ENCODE peak calls at places on chromosomes 11 and 22, in four cellular contexts. One of them, this sample, is unnamed.
A peak's percentile ranks its signal among the peaks of the same experiment; 100 is the strongest.

GRCh38 chr22:26857169-26857568 is 199.8 kb downstream of the MIAT start:
- DNase-seq in H1: peak; percentile 43
- DNase-seq in neuronal stem cell: no peak
- DNase-seq in IMR-90: no peak
- DNase-seq in this sample: no peak

GRCh38 chr11:124510279-124510678 is 33.2 kb downstream of the OR8B12 start:
- DNase-seq in neuronal stem cell: no peak
- DNase-seq in H1: no peak
- DNase-seq in IMR-90: no peak
- DNase-seq in this sample: no peak

GRCh38 chr11:105000797-105001196 is 22.2 kb downstream of the CASP5 start:
- DNase-seq in H1: peak; percentile 76
- DNase-seq in IMR-90: no peak
- DNase-seq in neuronal stem cell: no peak
- DNase-seq in this sample: peak; percentile 66

GRCh38 chr11:132228756-132229325 is 858.4 kb downstream of the NTM start:
- DNase-seq in IMR-90: peak; percentile 43
- DNase-seq in H1: no peak
- DNase-seq in neuronal stem cell: no peak
- DNase-seq in this sample: no peak

GRCh38 chr11:70173018-70173417 is 30.1 kb upstream of the FADD start:
- DNase-seq in H1: no peak
- DNase-seq in neuronal stem cell: no peak
- DNase-seq in IMR-90: peak; percentile 18
- DNase-seq in this sample: no peak

GRCh38 chr22:32911526-32911925 is 110.0 kb downstream of the TIMP3 start:
- DNase-seq in IMR-90: no peak
- DNase-seq in H1: no peak
- DNase-seq in neuronal stem cell: no peak
- DNase-seq in this sample: no peak

GRCh38 chr11:72573380-72573949 is 100.8 kb downstream of the PDE2A start:
- DNase-seq in IMR-90: peak; percentile 11
- DNase-seq in neuronal stem cell: peak; percentile 56
- DNase-seq in H1: peak; percentile 85
- DNase-seq in this sample: peak; percentile 80

GRCh38 chr11:27390959-27391326 is 27.9 kb upstream of the CCDC34 start:
- DNase-seq in IMR-90: peak; percentile 83
- DNase-seq in H1: no peak
- DNase-seq in neuronal stem cell: no peak
- DNase-seq in this sample: no peak

GRCh38 chr11:33912405-33913361 is 20.8 kb upstream of the LMO2 start:
- DNase-seq in IMR-90: peak; percentile 90
- DNase-seq in neuronal stem cell: peak; percentile 47
- DNase-seq in H1: no peak
- DNase-seq in this sample: no peak

GRCh38 chr11:69497221-69497787 is 15.8 kb downstream of the LINC01488 start:
- DNase-seq in H1: no peak
- DNase-seq in neuronal stem cell: peak; percentile 81
- DNase-seq in IMR-90: peak; percentile 95
- DNase-seq in this sample: no peak

GRCh38 chr22:40345271-40345670 is 1.0 kb upstream of the ADSL start:
- DNase-seq in neuronal stem cell: no peak
- DNase-seq in IMR-90: peak; percentile 41
- DNase-seq in H1: no peak
- DNase-seq in this sample: no peak

GRCh38 chr11:120231963-120232362 is 8.0 kb upstream of the POU2F3 start:
- DNase-seq in H1: no peak
- DNase-seq in neuronal stem cell: no peak
- DNase-seq in IMR-90: no peak
- DNase-seq in this sample: no peak

GRCh38 chr22:37690407-37690806 is 4.3 kb downstream of the NOL12 start:
- DNase-seq in IMR-90: no peak
- DNase-seq in neuronal stem cell: no peak
- DNase-seq in H1: no peak
- DNase-seq in this sample: no peak

GRCh38 chr22:22683668-22684361 is 39.4 kb downstream of the GGTLC2 start:
- DNase-seq in H1: no peak
- DNase-seq in IMR-90: no peak
- DNase-seq in neuronal stem cell: no peak
- DNase-seq in this sample: no peak

GRCh38 chr22:27684856-27685255 is 116.7 kb downstream of the MN1 start:
- DNase-seq in IMR-90: peak; percentile 6
- DNase-seq in neuronal stem cell: no peak
- DNase-seq in H1: no peak
- DNase-seq in this sample: no peak

GRCh38 chr11:124114942-124115781 is at the start of gene VWA5A:
- DNase-seq in H1: peak; percentile 70
- DNase-seq in neuronal stem cell: peak; percentile 44
- DNase-seq in IMR-90: peak; percentile 86
- DNase-seq in this sample: peak; percentile 83

GRCh38 chr11:66480116-66480938 is at the start of gene DPP3:
- DNase-seq in H1: peak; percentile 98
- DNase-seq in IMR-90: peak; percentile 95
- DNase-seq in neuronal stem cell: peak; percentile 96
- DNase-seq in this sample: peak; percentile 99

GRCh38 chr11:69644071-69644961 is 3.4 kb downstream of the CCND1 start:
- DNase-seq in H1: no peak
- DNase-seq in neuronal stem cell: no peak
- DNase-seq in IMR-90: peak; percentile 92
- DNase-seq in this sample: no peak

GRCh38 chr11:23554002-23554401 is 693.7 kb upstream of the CCDC179 start:
- DNase-seq in IMR-90: no peak
- DNase-seq in H1: no peak
- DNase-seq in neuronal stem cell: no peak
- DNase-seq in this sample: no peak

GRCh38 chr22:39490135-39490798 is 11.8 kb upstream of the MIEF1 start:
- DNase-seq in H1: peak; percentile 81
- DNase-seq in neuronal stem cell: peak; percentile 56
- DNase-seq in IMR-90: peak; percentile 65
- DNase-seq in this sample: peak; percentile 90

GRCh38 chr11:94882931-94883330 is 90.4 kb downstream of the CWC15 start:
- DNase-seq in IMR-90: no peak
- DNase-seq in neuronal stem cell: no peak
- DNase-seq in H1: no peak
- DNase-seq in this sample: no peak

GRCh38 chr11:607971-608659 is 7.6 kb downstream of the IRF7 start:
- DNase-seq in IMR-90: no peak
- DNase-seq in H1: no peak
- DNase-seq in neuronal stem cell: no peak
- DNase-seq in this sample: no peak

GRCh38 chr11:33383075-33383919 is 126.1 kb downstream of the HIPK3 start:
- DNase-seq in neuronal stem cell: no peak
- DNase-seq in H1: no peak
- DNase-seq in IMR-90: no peak
- DNase-seq in this sample: no peak

GRCh38 chr11:94400839-94401772 is at the start of gene GPR83:
- DNase-seq in neuronal stem cell: peak; percentile 49
- DNase-seq in IMR-90: peak; percentile 12
- DNase-seq in H1: peak; percentile 59
- DNase-seq in this sample: peak; percentile 64

GRCh38 chr22:30262917-30263741 is 3.5 kb downstream of the OSM start:
- DNase-seq in neuronal stem cell: peak; percentile 80
- DNase-seq in H1: peak; percentile 98
- DNase-seq in IMR-90: peak; percentile 61
- DNase-seq in this sample: peak; percentile 86

GRCh38 chr11:78902771-78903507 is 328.3 kb upstream of the NARS2 start:
- DNase-seq in neuronal stem cell: no peak
- DNase-seq in IMR-90: no peak
- DNase-seq in H1: no peak
- DNase-seq in this sample: peak; percentile 58

GRCh38 chr22:20271114-20271994 is 3.2 kb upstream of the RTN4R start:
- DNase-seq in H1: no peak
- DNase-seq in neuronal stem cell: no peak
- DNase-seq in IMR-90: no peak
- DNase-seq in this sample: no peak

GRCh38 chr11:125214466-125215204 is 50.1 kb downstream of the PKNOX2 start:
- DNase-seq in neuronal stem cell: peak; percentile 51
- DNase-seq in IMR-90: no peak
- DNase-seq in H1: no peak
- DNase-seq in this sample: no peak

GRCh38 chr11:96341237-96342130 is 1.5 kb downstream of the MAML2 start:
- DNase-seq in H1: peak; percentile 61
- DNase-seq in neuronal stem cell: peak; percentile 26
- DNase-seq in IMR-90: peak; percentile 56
- DNase-seq in this sample: peak; percentile 61

GRCh38 chr11:46236918-46237247 is 40.6 kb upstream of the CREB3L1 start:
- DNase-seq in neuronal stem cell: no peak
- DNase-seq in IMR-90: no peak
- DNase-seq in H1: no peak
- DNase-seq in this sample: no peak
- H2BK15ac ChIP-seq in neuronal stem cell: no peak overlapping the region
- H2BK15ac ChIP-seq in IMR-90: peak overlapping the region; percentile 85
- H2BK15ac ChIP-seq in H1: no peak overlapping the region
- H2BK15ac ChIP-seq in this sample: no peak overlapping the region

DNA sequence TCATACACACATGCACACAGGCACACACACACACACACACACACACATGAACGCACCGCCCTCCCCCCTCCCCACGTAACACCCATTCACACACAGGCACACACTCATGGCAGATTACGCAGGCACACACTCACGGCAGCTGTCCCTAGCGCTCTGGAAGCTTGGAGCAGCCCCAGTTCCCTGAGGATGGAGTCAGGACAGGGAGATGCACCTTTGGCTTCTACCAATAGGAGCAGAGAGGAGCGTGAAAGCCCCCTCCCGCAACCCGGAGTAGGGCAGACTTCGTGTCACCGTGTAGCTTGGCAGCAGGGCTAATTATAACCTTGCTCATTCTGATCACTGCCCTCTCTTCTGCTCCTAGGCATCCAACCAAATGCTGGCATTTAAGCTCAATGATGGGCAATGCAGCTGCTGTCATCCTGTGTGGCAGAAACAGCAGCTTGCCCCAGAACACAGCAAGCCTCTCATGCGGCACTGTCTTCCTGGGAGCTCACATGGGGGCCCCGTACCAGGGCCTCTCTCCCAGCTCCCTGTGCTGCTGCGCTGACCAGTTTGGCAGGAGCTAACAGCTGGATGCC is 31.9 kb downstream of the ANKK1 start:
- DNase-seq in IMR-90: no peak
- DNase-seq in neuronal stem cell: no peak
- DNase-seq in H1: no peak
- DNase-seq in this sample: no peak
- H3K27me3 ChIP-seq in IMR-90: peaks cover 2% of the 10 kb centered on the region
- H3K27me3 ChIP-seq in neuronal stem cell: no peaks in the 10 kb centered on the region
- H3K27me3 ChIP-seq in H1: no peaks in the 10 kb centered on the region
- H3K27me3 ChIP-seq in this sample: no peaks in the 10 kb centered on the region

GRCh38 chr11:6686006-6686405 is 2.9 kb upstream of the MRPL17 start:
- DNase-seq in H1: no peak
- DNase-seq in IMR-90: no peak
- DNase-seq in neuronal stem cell: no peak
- DNase-seq in this sample: no peak

GRCh38 chr11:6681505-6681904 is 1.6 kb downstream of the MRPL17 start:
- DNase-seq in H1: no peak
- DNase-seq in IMR-90: no peak
- DNase-seq in neuronal stem cell: no peak
- DNase-seq in this sample: no peak

GRCh38 chr11:6682591-6682935 is 577 bp downstream of the MRPL17 start:
- DNase-seq in H1: no peak
- DNase-seq in neuronal stem cell: no peak
- DNase-seq in IMR-90: no peak
- DNase-seq in this sample: no peak

GRCh38 chr11:6681949-6682348 is 1.2 kb downstream of the MRPL17 start:
- DNase-seq in neuronal stem cell: no peak
- DNase-seq in IMR-90: peak; percentile 28
- DNase-seq in H1: no peak
- DNase-seq in this sample: no peak

GRCh38 chr11:6682936-6683861 is at the start of gene MRPL17:
- DNase-seq in H1: peak; percentile 97
- DNase-seq in neuronal stem cell: peak; percentile 99
- DNase-seq in IMR-90: peak; percentile 98
- DNase-seq in this sample: peak; percentile 99
- H2BK15ac ChIP-seq in H1: peak within 1 kb of the TSS; percentile 24
- H2BK15ac ChIP-seq in neuronal stem cell: no peak within 1 kb of the TSS
- H2BK15ac ChIP-seq in IMR-90: peak within 1 kb of the TSS; percentile 74
- H2BK15ac ChIP-seq in this sample: no peak within 1 kb of the TSS

GRCh38 chr11:2437516-2437915 is 6.8 kb downstream of the TRPM5 start:
- DNase-seq in IMR-90: no peak
- DNase-seq in neuronal stem cell: no peak
- DNase-seq in H1: no peak
- DNase-seq in this sample: no peak
- H3K27me3 ChIP-seq in IMR-90: peaks cover 20% of the 10 kb centered on the region
- H3K27me3 ChIP-seq in neuronal stem cell: no peaks in the 10 kb centered on the region
- H3K27me3 ChIP-seq in H1: peaks cover 6% of the 10 kb centered on the region
- H3K27me3 ChIP-seq in this sample: no peaks in the 10 kb centered on the region

DNA sequence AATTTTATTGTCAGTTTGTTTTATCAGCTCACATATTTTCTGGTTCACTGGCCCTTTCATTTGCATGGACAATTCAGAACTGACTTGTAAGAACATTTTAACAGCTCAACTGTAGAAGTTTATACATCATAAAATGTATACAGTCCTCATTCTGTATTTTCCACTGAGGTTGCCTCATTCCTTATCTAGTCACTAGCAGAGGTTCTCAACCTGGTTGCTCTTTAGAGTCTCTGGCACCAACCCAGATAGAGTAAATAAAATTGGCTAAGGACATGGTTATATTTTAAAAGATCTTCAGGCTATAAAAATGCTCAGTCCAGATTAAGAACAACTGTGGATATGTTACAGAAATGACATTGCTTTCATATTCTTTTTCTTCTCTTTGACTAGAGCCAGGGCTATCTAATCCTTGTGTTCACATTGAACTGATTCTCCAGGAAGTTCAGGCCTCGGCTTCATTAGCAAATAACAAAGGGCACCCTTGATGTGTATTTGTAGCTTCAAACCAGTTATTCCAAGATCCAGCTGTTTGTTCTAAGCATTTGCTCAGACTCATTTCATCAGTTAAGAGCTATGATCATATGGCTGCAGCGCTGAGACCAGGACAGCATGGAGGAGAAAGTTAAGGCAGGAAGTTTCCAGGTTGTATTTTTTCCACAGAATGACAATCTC is 782.4 kb downstream of the ETS1 start:
- DNase-seq in IMR-90: no peak
- DNase-seq in H1: no peak
- DNase-seq in neuronal stem cell: no peak
- DNase-seq in this sample: no peak
- H2BK15ac ChIP-seq in IMR-90: no peak overlapping the region
- H2BK15ac ChIP-seq in H1: no peak overlapping the region
- H2BK15ac ChIP-seq in neuronal stem cell: no peak overlapping the region
- H2BK15ac ChIP-seq in this sample: no peak overlapping the region